ENCODE peak calls at places on chromosomes 4 and X, in four cellular contexts. One of them, this sample, is unnamed.

GRCh38 chr4:67568820-67569219 is 10.3 kb downstream of the STAP1 start:
- DNase-seq in activated T-cell treated with anti-CD3 and anti-CD28 coated beads, Interleukin-2, amount 50 U/mL, for 24 hours: no peak
- DNase-seq in GM12864: no peak
- DNase-seq in stimulated activated CD4-positive, alpha-beta T cell treated with anti-CD3 and anti-CD28 coated beads, Interleukin-2, amount 100 ng/mL, for 24 hours: no peak
- DNase-seq in this sample: no peak

GRCh38 chr4:814312-814850 is 11.5 kb downstream of the CPLX1 start:
- DNase-seq in activated T-cell treated with anti-CD3 and anti-CD28 coated beads, Interleukin-2, amount 50 U/mL, for 24 hours: no peak
- DNase-seq in stimulated activated CD4-positive, alpha-beta T cell treated with anti-CD3 and anti-CD28 coated beads, Interleukin-2, amount 100 ng/mL, for 24 hours: no peak
- DNase-seq in GM12864: no peak
- DNase-seq in this sample: no peak

GRCh38 chrX:9912341-9912740 is 54.8 kb upstream of the CLDN34 start:
- DNase-seq in activated T-cell treated with anti-CD3 and anti-CD28 coated beads, Interleukin-2, amount 50 U/mL, for 24 hours: no peak
- DNase-seq in GM12864: no peak
- DNase-seq in stimulated activated CD4-positive, alpha-beta T cell treated with anti-CD3 and anti-CD28 coated beads, Interleukin-2, amount 100 ng/mL, for 24 hours: no peak
- DNase-seq in this sample: no peak

GRCh38 chr4:138616775-138617174 is 374.6 kb upstream of the SLC7A11 start:
- DNase-seq in activated T-cell treated with anti-CD3 and anti-CD28 coated beads, Interleukin-2, amount 50 U/mL, for 24 hours: no peak
- DNase-seq in GM12864: no peak
- DNase-seq in stimulated activated CD4-positive, alpha-beta T cell treated with anti-CD3 and anti-CD28 coated beads, Interleukin-2, amount 100 ng/mL, for 24 hours: no peak
- DNase-seq in this sample: no peak

GRCh38 chrX:52923781-52924241 is 26.7 kb downstream of the FAM156B start:
- DNase-seq in GM12864: peak
- DNase-seq in activated T-cell treated with anti-CD3 and anti-CD28 coated beads, Interleukin-2, amount 50 U/mL, for 24 hours: no peak
- DNase-seq in stimulated activated CD4-positive, alpha-beta T cell treated with anti-CD3 and anti-CD28 coated beads, Interleukin-2, amount 100 ng/mL, for 24 hours: no peak
- DNase-seq in this sample: no peak

GRCh38 chr4:2411786-2412510 is 6.5 kb downstream of the ZFYVE28 start:
- DNase-seq in activated T-cell treated with anti-CD3 and anti-CD28 coated beads, Interleukin-2, amount 50 U/mL, for 24 hours: peak
- DNase-seq in stimulated activated CD4-positive, alpha-beta T cell treated with anti-CD3 and anti-CD28 coated beads, Interleukin-2, amount 100 ng/mL, for 24 hours: no peak
- DNase-seq in GM12864: peak
- DNase-seq in this sample: no peak

GRCh38 chr4:169335331-169335730 is 64.6 kb upstream of the SH3RF1 start:
- DNase-seq in activated T-cell treated with anti-CD3 and anti-CD28 coated beads, Interleukin-2, amount 50 U/mL, for 24 hours: no peak
- DNase-seq in GM12864: no peak
- DNase-seq in stimulated activated CD4-positive, alpha-beta T cell treated with anti-CD3 and anti-CD28 coated beads, Interleukin-2, amount 100 ng/mL, for 24 hours: no peak
- DNase-seq in this sample: no peak

GRCh38 chrX:68504237-68504636 is 5.4 kb downstream of the YIPF6 start:
- DNase-seq in stimulated activated CD4-positive, alpha-beta T cell treated with anti-CD3 and anti-CD28 coated beads, Interleukin-2, amount 100 ng/mL, for 24 hours: peak
- DNase-seq in GM12864: no peak
- DNase-seq in activated T-cell treated with anti-CD3 and anti-CD28 coated beads, Interleukin-2, amount 50 U/mL, for 24 hours: peak
- DNase-seq in this sample: no peak

GRCh38 chr4:150582881-150583286 is 933 bp downstream of the MAB21L2 start:
- DNase-seq in GM12864: no peak
- DNase-seq in stimulated activated CD4-positive, alpha-beta T cell treated with anti-CD3 and anti-CD28 coated beads, Interleukin-2, amount 100 ng/mL, for 24 hours: no peak
- DNase-seq in activated T-cell treated with anti-CD3 and anti-CD28 coated beads, Interleukin-2, amount 50 U/mL, for 24 hours: no peak
- DNase-seq in this sample: no peak

GRCh38 chrX:40146471-40147398 is 49.0 kb upstream of the BCOR start:
- DNase-seq in stimulated activated CD4-positive, alpha-beta T cell treated with anti-CD3 and anti-CD28 coated beads, Interleukin-2, amount 100 ng/mL, for 24 hours: no peak
- DNase-seq in activated T-cell treated with anti-CD3 and anti-CD28 coated beads, Interleukin-2, amount 50 U/mL, for 24 hours: peak
- DNase-seq in GM12864: no peak
- DNase-seq in this sample: peak

GRCh38 chr4:32042486-32042885 is 1322.3 kb downstream of the PCDH7 start:
- DNase-seq in stimulated activated CD4-positive, alpha-beta T cell treated with anti-CD3 and anti-CD28 coated beads, Interleukin-2, amount 100 ng/mL, for 24 hours: no peak
- DNase-seq in activated T-cell treated with anti-CD3 and anti-CD28 coated beads, Interleukin-2, amount 50 U/mL, for 24 hours: no peak
- DNase-seq in GM12864: no peak
- DNase-seq in this sample: no peak

GRCh38 chr4:1512738-1513660 is 106.8 kb upstream of the NKX1-1 start:
- DNase-seq in stimulated activated CD4-positive, alpha-beta T cell treated with anti-CD3 and anti-CD28 coated beads, Interleukin-2, amount 100 ng/mL, for 24 hours: peak
- DNase-seq in activated T-cell treated with anti-CD3 and anti-CD28 coated beads, Interleukin-2, amount 50 U/mL, for 24 hours: peak
- DNase-seq in GM12864: no peak
- DNase-seq in this sample: no peak

GRCh38 chr4:102535398-102536082 is 34.4 kb downstream of the NFKB1 start:
- DNase-seq in stimulated activated CD4-positive, alpha-beta T cell treated with anti-CD3 and anti-CD28 coated beads, Interleukin-2, amount 100 ng/mL, for 24 hours: no peak
- DNase-seq in activated T-cell treated with anti-CD3 and anti-CD28 coated beads, Interleukin-2, amount 50 U/mL, for 24 hours: no peak
- DNase-seq in GM12864: no peak
- DNase-seq in this sample: no peak

GRCh38 chr4:80452055-80452454 is 116.5 kb downstream of the CFAP299 start:
- DNase-seq in GM12864: no peak
- DNase-seq in activated T-cell treated with anti-CD3 and anti-CD28 coated beads, Interleukin-2, amount 50 U/mL, for 24 hours: no peak
- DNase-seq in stimulated activated CD4-positive, alpha-beta T cell treated with anti-CD3 and anti-CD28 coated beads, Interleukin-2, amount 100 ng/mL, for 24 hours: no peak
- DNase-seq in this sample: no peak

GRCh38 chrX:143664302-143664701 is 28.4 kb upstream of the SLITRK4 start:
- DNase-seq in GM12864: no peak
- DNase-seq in stimulated activated CD4-positive, alpha-beta T cell treated with anti-CD3 and anti-CD28 coated beads, Interleukin-2, amount 100 ng/mL, for 24 hours: no peak
- DNase-seq in activated T-cell treated with anti-CD3 and anti-CD28 coated beads, Interleukin-2, amount 50 U/mL, for 24 hours: no peak
- DNase-seq in this sample: no peak

GRCh38 chr4:56958111-56958517 is 19.3 kb downstream of the NOA1 start:
- DNase-seq in GM12864: no peak
- DNase-seq in stimulated activated CD4-positive, alpha-beta T cell treated with anti-CD3 and anti-CD28 coated beads, Interleukin-2, amount 100 ng/mL, for 24 hours: no peak
- DNase-seq in activated T-cell treated with anti-CD3 and anti-CD28 coated beads, Interleukin-2, amount 50 U/mL, for 24 hours: no peak
- DNase-seq in this sample: peak

GRCh38 chr4:110869862-110870577 is 247.1 kb upstream of the PITX2 start:
- DNase-seq in stimulated activated CD4-positive, alpha-beta T cell treated with anti-CD3 and anti-CD28 coated beads, Interleukin-2, amount 100 ng/mL, for 24 hours: no peak
- DNase-seq in GM12864: no peak
- DNase-seq in activated T-cell treated with anti-CD3 and anti-CD28 coated beads, Interleukin-2, amount 50 U/mL, for 24 hours: no peak
- DNase-seq in this sample: no peak

GRCh38 chrX:130173190-130173895 is 1.6 kb downstream of the RAB33A start:
- DNase-seq in stimulated activated CD4-positive, alpha-beta T cell treated with anti-CD3 and anti-CD28 coated beads, Interleukin-2, amount 100 ng/mL, for 24 hours: peak
- DNase-seq in GM12864: no peak
- DNase-seq in activated T-cell treated with anti-CD3 and anti-CD28 coated beads, Interleukin-2, amount 50 U/mL, for 24 hours: peak
- DNase-seq in this sample: peak

This sample was measured in substantia nigra.